ENCODE peak calls at places on chromosomes 12 and 14, in eight cellular contexts. A is right lobe of liver, G is stomach, H is prostate gland, B is A549, S is suprapubic skin, I is ovary, U is transverse colon. N is an unnamed sample. For H3K4me1, the result is how much of the 10 kb centered on the place peaks cover.

GRCh38 chr12:41795910-41796309 is 348.8 kb downstream of the GXYLT1 start:
- DNase-seq in A (no peak), I (no peak), S (no peak), U (no peak), G (no peak), B (no peak), H (no peak), N (no peak)

GRCh38 chr12:67943295-67943892 is 45.9 kb upstream of the IFNG-AS1 start:
- DNase-seq in G (peak), A (no peak), U (peak), I (peak), H (peak), B (peak), S (no peak), N (peak)

GRCh38 chr12:43992856-43993255 is 157.0 kb downstream of the TMEM117 start:
- DNase-seq in I (no peak), H (no peak), B (no peak), S (no peak), G (no peak), U (no peak), A (no peak), N (no peak)

GRCh38 chr12:108712164-108712924 is 19.0 kb downstream of the CORO1C start:
- DNase-seq in H (no peak), U (no peak), A (no peak), I (no peak), B (no peak), S (no peak), G (no peak), N (no peak)

GRCh38 chr14:74574092-74574438 is 38.0 kb downstream of the LTBP2 start:
- DNase-seq in B (no peak), S (no peak), U (no peak), I (no peak), H (no peak), A (no peak), G (no peak), N (no peak)

GRCh38 chr14:65704850-65705249 is 292.3 kb downstream of the FUT8 start:
- DNase-seq in A (no peak), S (no peak), I (no peak), U (no peak), G (no peak), H (no peak), B (no peak), N (no peak)

GRCh38 chr12:66692986-66693385 is 14.1 kb upstream of the GRIP1 start:
- DNase-seq in G (no peak), I (no peak), U (no peak), A (no peak), H (no peak), S (no peak), B (no peak), N (no peak)

GRCh38 chr14:96584199-96584906 is 82.2 kb downstream of the PAPOLA start:
- DNase-seq in S (no peak), A (no peak), B (peak), G (no peak), H (no peak), U (peak), I (no peak), N (no peak)

GRCh38 chr14:27242874-27243273 is 645.0 kb upstream of the NOVA1 start:
- DNase-seq in G (no peak), A (no peak), I (no peak), U (no peak), B (no peak), S (no peak), H (no peak), N (no peak)

GRCh38 chr14:77498984-77499527 is 440 bp upstream of the ISM2 start:
- DNase-seq in S (no peak), A (no peak), U (no peak), H (no peak), B (no peak), G (peak), I (no peak), N (no peak)

GRCh38 chr12:2856051-2856450 is 788 bp downstream of the TEX52 start:
- DNase-seq in B (no peak), S (no peak), H (no peak), G (no peak), A (no peak), U (no peak), I (no peak), N (no peak)

GRCh38 chr14:72663956-72664650 is 229.8 kb downstream of the DPF3 start:
- DNase-seq in G (no peak), S (no peak), U (no peak), A (no peak), H (no peak), I (no peak), B (no peak), N (no peak)

GRCh38 chr14:103501921-103502669 is 20.5 kb downstream of the CKB start:
- DNase-seq in H (no peak), A (no peak), S (peak), U (no peak), B (no peak), G (no peak), I (no peak), N (peak)

GRCh38 chr14:103015426-103015825 is 41.9 kb downstream of the CDC42BPB start:
- DNase-seq in H (no peak), U (no peak), A (no peak), I (no peak), G (no peak), S (no peak), B (no peak), N (no peak)

GRCh38 chr12:56080556-56081138 is 682 bp downstream of the ERBB3 start:
- DNase-seq in B (no peak), U (peak), I (no peak), G (peak), S (no peak), A (peak), H (peak), N (no peak)

GRCh38 chr12:125064492-125064891 is 743 bp upstream of the AACS start:
- DNase-seq in B (no peak), I (no peak), H (no peak), G (no peak), U (no peak), S (no peak), A (no peak), N (no peak)

DNA sequence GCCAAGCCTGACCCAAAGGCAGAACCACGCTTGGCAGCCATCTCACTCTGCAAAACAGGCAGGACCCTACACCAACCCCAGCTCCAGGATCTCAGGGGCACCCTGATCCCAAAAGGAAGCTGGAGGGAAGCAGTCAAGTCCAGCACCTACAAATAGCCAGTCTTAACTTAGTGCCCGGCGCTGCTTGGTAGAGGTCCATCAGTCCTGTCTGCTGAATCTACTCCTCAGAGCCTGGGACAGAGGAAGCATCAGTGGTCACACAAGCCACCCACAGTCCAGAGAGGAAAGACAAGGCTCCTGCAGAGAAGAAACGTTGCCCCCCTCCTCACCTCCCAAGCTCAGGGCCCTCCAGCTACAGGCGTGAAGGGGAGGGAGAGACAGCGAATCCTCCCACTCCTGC is 1.4 kb downstream of the PXN start:
- DNase-seq in A (peak), I (no peak), B (no peak), S (no peak), U (no peak), G (no peak), H (peak), N (no peak)
- H3K4me3 ChIP-seq in A (peak), I (peak), B (peak), S (peak), U (no peak), G (peak), H (peak), N (peak)

GRCh38 chr12:96240656-96241055 is 46.5 kb downstream of the ELK3 start:
- DNase-seq in S (no peak), I (no peak), G (no peak), U (no peak), A (no peak), H (no peak), B (no peak), N (no peak)

GRCh38 chr12:96240251-96240650 is 46.1 kb downstream of the ELK3 start:
- DNase-seq in G (no peak), A (no peak), I (no peak), U (no peak), B (no peak), S (no peak), H (no peak), N (no peak)

GRCh38 chr12:96239711-96240234 is 45.6 kb downstream of the ELK3 start:
- DNase-seq in B (no peak), A (no peak), G (no peak), S (peak), H (no peak), U (peak), I (no peak), N (peak)

GRCh38 chr12:96242597-96242996 is 48.4 kb downstream of the ELK3 start:
- DNase-seq in G (no peak), U (no peak), I (no peak), A (peak), S (peak), H (no peak), B (no peak), N (peak)

DNA sequence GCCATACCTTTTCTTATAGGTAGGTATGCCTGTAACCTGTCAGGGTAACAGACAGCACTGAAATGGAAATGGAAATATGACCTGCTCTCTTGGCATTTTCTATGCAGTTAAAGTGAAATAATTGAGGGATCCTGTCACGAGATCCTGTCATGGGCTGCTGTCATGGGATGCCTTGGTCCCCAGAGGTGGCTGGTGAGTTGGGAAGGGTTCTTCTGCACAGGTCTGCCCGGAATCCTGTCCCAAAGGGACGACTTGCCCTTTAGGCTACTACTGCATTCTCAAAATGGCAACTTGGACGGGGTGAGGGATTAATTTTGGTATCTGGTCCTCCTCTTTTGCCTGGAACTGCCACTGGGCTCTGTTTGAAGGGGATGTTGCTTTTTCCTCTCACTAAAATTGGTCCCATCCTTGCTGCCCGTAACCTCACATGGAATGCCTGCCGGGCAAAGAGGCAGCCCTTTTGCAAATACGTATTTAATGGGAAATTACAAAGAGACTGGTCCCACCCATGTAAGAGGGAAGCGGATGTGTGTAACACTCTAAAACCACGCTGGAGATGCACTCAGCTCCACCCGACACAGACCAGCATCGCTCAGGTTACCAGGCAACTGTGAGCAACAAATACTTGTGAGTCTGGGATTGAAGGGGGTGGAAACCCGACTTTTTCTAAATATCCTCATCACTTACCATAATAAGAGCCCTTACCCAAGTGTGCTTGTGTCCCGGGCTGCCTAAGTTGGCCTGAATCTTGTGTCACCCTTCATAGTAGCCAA is 47.5 kb downstream of the ELK3 start:
- DNase-seq in B (no peak), U (peak), A (no peak), H (no peak), S (peak), G (no peak), I (no peak), N (peak)
- H3K4me1 ChIP-seq in B (under half), U (half or more), A (under half), H (under half), S (half or more), G (under half), I (under half), N (under half)

DNA sequence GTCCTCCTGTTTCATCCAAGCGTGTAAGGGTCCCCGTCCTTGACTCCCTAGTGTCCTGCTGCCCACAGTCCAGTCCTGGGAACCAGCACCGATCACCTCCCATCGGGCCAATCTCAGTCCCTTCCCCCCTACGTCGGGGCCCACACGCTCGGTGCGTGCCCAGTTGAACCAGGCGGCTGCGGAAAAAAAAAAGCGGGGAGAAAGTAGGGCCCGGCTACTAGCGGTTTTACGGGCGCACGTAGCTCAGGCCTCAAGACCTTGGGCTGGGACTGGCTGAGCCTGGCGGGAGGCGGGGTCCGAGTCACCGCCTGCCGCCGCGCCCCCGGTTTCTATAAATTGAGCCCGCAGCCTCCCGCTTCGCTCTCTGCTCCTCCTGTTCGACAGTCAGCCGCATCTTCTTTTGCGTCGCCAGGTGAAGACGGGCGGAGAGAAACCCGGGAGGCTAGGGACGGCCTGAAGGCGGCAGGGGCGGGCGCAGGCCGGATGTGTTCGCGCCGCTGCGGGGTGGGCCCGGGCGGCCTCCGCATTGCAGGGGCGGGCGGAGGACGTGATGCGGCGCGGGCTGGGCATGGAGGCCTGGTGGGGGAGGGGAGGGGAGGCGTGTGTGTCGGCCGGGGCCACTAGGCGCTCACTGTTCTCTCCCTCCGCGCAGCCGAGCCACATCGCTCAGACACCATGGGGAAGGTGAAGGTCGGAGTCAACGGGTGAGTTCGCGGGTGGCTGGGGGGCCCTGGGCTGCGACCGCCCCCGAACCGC is at the start of gene GAPDH:
- DNase-seq in A (peak), I (peak), S (peak), H (peak), B (peak), U (peak), G (peak), N (peak)
- TF ChIP-seq POLR2A in A (peak), I (peak), S (peak), H (peak), B (peak), U (peak), G (no peak), N (peak)

GRCh38 chr14:35806006-35806907 is 2.8 kb downstream of the RALGAPA1 start:
- DNase-seq in H (no peak), A (no peak), S (no peak), B (no peak), I (no peak), G (no peak), U (no peak), N (no peak)
- H3K4me3 ChIP-seq in H (peak), A (no peak), S (no peak), B (no peak), I (no peak), G (no peak), U (no peak), N (no peak)

GRCh38 chr12:94754653-94755052 is 104.3 kb upstream of the TMCC3 start:
- DNase-seq in B (no peak), G (no peak), U (no peak), A (no peak), S (no peak), H (no peak), I (no peak), N (no peak)
- H3K4me1 ChIP-seq in B (under half), G (under half), U (under half), A (under half), S (under half), H (under half), I (under half), N (under half)

GRCh38 chr12:32755654-32756475 is at the start of gene YARS2:
- DNase-seq in I (peak), U (peak), H (peak), A (peak), G (peak), B (peak), S (peak), N (peak)
- TF ChIP-seq POLR2A in I (peak), U (peak), H (peak), A (peak), G (no peak), B (peak), S (no peak), N (peak)

GRCh38 chr12:52243774-52244614 is 11.0 kb downstream of the KRT7 start:
- DNase-seq in U (peak), I (peak), B (peak), G (peak), H (peak), S (peak), A (no peak), N (peak)
- H3K4me3 ChIP-seq in U (no peak), I (no peak), B (peak), G (no peak), H (no peak), S (no peak), A (no peak), N (no peak)

DNA sequence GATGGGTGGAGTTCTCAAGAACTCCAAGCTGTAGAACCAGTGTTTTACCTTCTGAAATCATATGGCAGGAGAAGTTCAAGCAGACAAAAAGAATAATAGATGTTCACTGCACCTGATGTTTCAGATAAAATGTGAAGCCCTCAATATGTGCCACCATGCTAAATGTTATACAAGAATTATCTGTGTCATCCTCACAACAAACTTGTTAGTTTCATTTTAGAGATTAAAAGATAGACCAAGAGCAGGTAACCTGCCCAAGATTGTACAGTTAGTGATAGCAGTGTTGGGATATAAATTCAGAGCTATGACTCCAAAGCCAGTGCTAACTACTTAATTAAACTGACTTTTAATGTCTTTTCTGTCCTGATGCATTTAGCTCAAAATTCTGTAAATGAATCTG is 44.7 kb downstream of the FRS2 start:
- DNase-seq in G (no peak), B (no peak), I (no peak), A (no peak), S (no peak), H (no peak), U (no peak), N (no peak)
- H3K4me1 ChIP-seq in G (under half), B (half or more), I (under half), A (under half), S (under half), H (under half), U (under half), N (under half)

DNA sequence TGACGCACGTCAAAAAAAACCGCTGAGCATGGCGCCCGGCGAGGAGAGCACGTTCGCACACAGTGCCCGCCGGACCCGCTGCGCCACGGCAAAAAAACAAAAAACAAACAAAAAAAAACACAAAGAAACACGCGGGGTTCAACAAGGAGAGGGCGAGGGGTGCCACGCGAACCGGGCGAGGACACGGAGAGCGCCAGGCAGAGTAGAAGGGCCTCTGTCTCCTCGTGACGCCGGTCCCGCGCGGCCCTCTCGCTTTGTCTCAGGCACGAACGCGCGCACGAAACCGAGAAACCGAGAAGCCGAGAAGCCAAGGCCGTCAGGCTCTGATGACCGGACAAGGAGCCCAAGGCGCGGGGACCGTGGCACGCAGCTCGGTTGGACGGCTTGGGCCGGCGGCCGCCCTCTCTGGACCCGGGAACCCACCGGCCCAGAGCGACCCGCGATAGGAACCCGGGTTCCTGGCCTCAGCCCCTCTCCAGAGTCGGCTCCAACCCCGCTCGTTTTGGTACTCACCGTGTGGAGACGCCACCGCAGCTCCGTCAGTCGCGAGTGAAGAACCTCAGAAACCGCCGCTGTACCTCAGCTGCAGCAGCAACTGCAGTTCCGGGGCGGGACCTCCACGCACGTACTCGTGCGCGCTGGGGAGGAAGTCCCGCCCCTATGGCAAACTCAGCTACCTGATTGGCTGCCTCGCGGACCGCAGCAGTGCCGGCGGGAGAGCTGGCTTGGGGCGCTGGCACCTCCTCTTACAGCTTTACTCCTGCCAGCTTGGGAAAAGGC is at the start of the genes DDX24 and IFI27L1:
- DNase-seq in G (peak), B (peak), A (peak), I (peak), U (peak), H (peak), S (peak), N (peak)
- TF ChIP-seq POLR2A in G (no peak), B (peak), A (peak), I (peak), U (peak), H (peak), S (peak), N (peak)

GRCh38 chr12:94648578-94648977 is 1.8 kb downstream of the TMCC3 start:
- DNase-seq in H (no peak), G (no peak), U (no peak), A (no peak), I (no peak), S (no peak), B (no peak), N (no peak)
- H3K4me3 ChIP-seq in H (no peak), G (peak), U (no peak), A (peak), I (no peak), S (peak), B (no peak), N (peak)